ENCODE peak calls at places on chromosome 20, in five cellular contexts. Y is nucleus accumbens; J is EL; V is iPS-NIHi11; U is CD8-positive, alpha-beta T cell. H is an unnamed sample.

GRCh38 chr20:6468751-6469150 is 298.7 kb upstream of the BMP2 start:
- DNase-seq in V (no peak), J (no peak), Y (no peak), U (no peak), H (no peak)

GRCh38 chr20:23205656-23206055 is 119.5 kb upstream of the CD93 start:
- DNase-seq in J (no peak), U (no peak), Y (peak; percentile 83), V (peak; percentile 35), H (no peak)

GRCh38 chr20:10304474-10305046 is 85.9 kb downstream of the SNAP25 start:
- DNase-seq in V (no peak), Y (no peak), U (no peak), J (no peak), H (no peak)

GRCh38 chr20:58982406-58983114 is 1.5 kb downstream of the NELFCD start:
- DNase-seq in U (no peak), J (no peak), Y (no peak), V (no peak), H (no peak)

GRCh38 chr20:10805764-10806163 is 132.0 kb upstream of the JAG1 start:
- DNase-seq in U (no peak), J (no peak), Y (no peak), V (no peak), H (no peak)

GRCh38 chr20:20552076-20552475 is 160.4 kb downstream of the RALGAPA2 start:
- DNase-seq in U (no peak), V (no peak), Y (no peak), J (no peak), H (no peak)

GRCh38 chr20:24657211-24657610 is 187.8 kb downstream of the SYNDIG1 start:
- DNase-seq in J (peak; percentile 31), Y (no peak), V (no peak), U (no peak), H (no peak)

GRCh38 chr20:59836768-59837167 is 96.7 kb downstream of the SYCP2 start:
- DNase-seq in V (no peak), U (no peak), J (no peak), Y (no peak), H (no peak)

GRCh38 chr20:2840967-2841531 is 504 bp downstream of the VPS16 start:
- DNase-seq in U (no peak), V (peak; percentile 65), Y (no peak), J (peak; percentile 85), H (no peak)

GRCh38 chr20:46357030-46357514 is 48.8 kb upstream of the CDH22 start:
- DNase-seq in J (no peak), U (no peak), Y (peak; percentile 31), V (no peak), H (no peak)

GRCh38 chr20:50651676-50652075 is 39.7 kb downstream of the RIPOR3 start:
- DNase-seq in J (no peak), Y (no peak), U (no peak), V (no peak), H (no peak)

GRCh38 chr20:64145458-64146300 is 18.6 kb upstream of the MYT1 start:
- DNase-seq in Y (no peak), J (no peak), V (peak; percentile 43), U (no peak), H (no peak)

GRCh38 chr20:57332105-57333089 is 2.8 kb downstream of the SPO11 start:
- DNase-seq in U (no peak), Y (no peak), V (no peak), J (no peak), H (no peak)

GRCh38 chr20:51534764-51535386 is 7.6 kb downstream of the NFATC2 start:
- DNase-seq in Y (no peak), J (no peak), V (no peak), U (no peak), H (no peak)

GRCh38 chr20:59333928-59334327 is 33.5 kb downstream of the EDN3 start:
- DNase-seq in J (no peak), Y (no peak), U (no peak), V (no peak), H (no peak)

GRCh38 chr20:37179671-37180524 is 550 bp upstream of the MROH8 start:
- DNase-seq in V (no peak), U (no peak), Y (no peak), J (peak; percentile 74), H (no peak)

GRCh38 chr20:50390685-50391443 is 119.3 kb upstream of the PTPN1 start:
- DNase-seq in V (no peak), J (no peak), U (no peak), Y (no peak), H (no peak)

GRCh38 chr20:63223121-63223825 is 7.3 kb upstream of the YTHDF1 start:
- DNase-seq in V (no peak), J (peak; percentile 41), Y (no peak), U (peak; percentile 67), H (peak; percentile 73)

GRCh38 chr20:62872184-62872862 is 10.7 kb upstream of the TCFL5 start:
- DNase-seq in Y (no peak), J (no peak), V (no peak), U (no peak), H (no peak)

GRCh38 chr20:1803216-1804128 is 91.7 kb upstream of the SIRPA start:
- DNase-seq in V (peak; percentile 74), J (peak; percentile 58), U (peak; percentile 45), Y (peak; percentile 47), H (peak; percentile 57)

GRCh38 chr20:47338131-47338628 is 18.3 kb downstream of the ZMYND8 start:
- DNase-seq in J (no peak), Y (no peak), V (no peak), U (no peak), H (peak; percentile 14)

GRCh38 chr20:51456511-51457280 is 85.8 kb downstream of the NFATC2 start:
- DNase-seq in Y (peak; percentile 76), V (peak; percentile 77), U (no peak), J (peak; percentile 98), H (peak; percentile 54)

GRCh38 chr20:14055127-14055742 is 59.9 kb downstream of the MACROD2 start:
- DNase-seq in U (no peak), V (peak; percentile 37), J (peak; percentile 56), Y (no peak), H (peak; percentile 36)

GRCh38 chr20:36004045-36004444 is 35.7 kb downstream of the CNBD2 start:
- DNase-seq in U (no peak), Y (no peak), J (no peak), V (no peak), H (no peak)

GRCh38 chr20:32343438-32343837 is 14.7 kb upstream of the ASXL1 start:
- DNase-seq in U (no peak), V (no peak), Y (no peak), J (peak; percentile 85), H (no peak)

GRCh38 chr20:13681248-13682125 is 42.8 kb upstream of the TASP1 start:
- DNase-seq in U (no peak), Y (no peak), J (no peak), V (no peak), H (no peak)

GRCh38 chr20:11870411-11870810 is 47.3 kb upstream of the BTBD3 start:
- DNase-seq in Y (no peak), V (no peak), U (no peak), J (no peak), H (no peak)

GRCh38 chr20:41428285-41428684 is 61.7 kb upstream of the EMILIN3 start:
- DNase-seq in U (peak; percentile 58), V (no peak), Y (no peak), J (peak; percentile 75), H (no peak)

GRCh38 chr20:52087471-52087870 is 104.1 kb downstream of the ZFP64 start:
- DNase-seq in Y (no peak), U (no peak), J (no peak), V (no peak), H (no peak)

GRCh38 chr20:44034965-44035635 is 120.4 kb downstream of the TOX2 start:
- DNase-seq in V (no peak), Y (no peak), U (peak; percentile 46), J (no peak), H (no peak)

GRCh38 chr20:45032276-45032675 is 66.0 kb downstream of the STK4 start:
- DNase-seq in Y (no peak), V (no peak), U (no peak), J (no peak), H (no peak)

GRCh38 chr20:57530327-57530981 is 5.5 kb upstream of the CTCFL start:
- DNase-seq in Y (no peak), U (no peak), V (no peak), J (no peak), H (no peak)

GRCh38 chr20:41290804-41291389 is 26.6 kb downstream of the ZHX3 start:
- DNase-seq in Y (no peak), J (no peak), U (no peak), V (no peak), H (no peak)

GRCh38 chr20:25277051-25277801 is 29.3 kb downstream of the PYGB start:
- DNase-seq in V (no peak), Y (no peak), U (no peak), J (no peak), H (no peak)

GRCh38 chr20:6388666-6389197 is 265.9 kb upstream of the FERMT1 start:
- DNase-seq in J (no peak), U (no peak), Y (no peak), V (no peak), H (no peak)

GRCh38 chr20:34085544-34086040 is 26.5 kb downstream of the EIF2S2 start:
- DNase-seq in Y (no peak), V (no peak), U (no peak), J (no peak), H (no peak)

GRCh38 chr20:21702553-21703467 is 2.7 kb upstream of the PAX1 start:
- DNase-seq in U (no peak), Y (no peak), J (peak; percentile 8), V (peak; percentile 72), H (peak; percentile 83)

GRCh38 chr20:13199279-13199678 is 21.8 kb upstream of the ISM1 start:
- DNase-seq in V (peak; percentile 38), Y (no peak), J (no peak), U (no peak), H (no peak)